ENCODE peak calls at places on chromosomes 2 and 18, in eight cellular contexts. S is stimulated activated CD4-positive, alpha-beta T cell treated with anti-CD3 and anti-CD28 coated beads, Interleukin-2, amount 100 ng/mL, for 48 hours; Y is occipital lobe; R is H54; P is A549; B is brain microvascular endothelial cell; K is dorsolateral prefrontal cortex; I is NCI-H2081 treated with DMSO at 0.1 percent for 48 hours. X is an unnamed sample.
A peak's percentile ranks its signal among the peaks of the same experiment; 100 is the strongest.

GRCh38 chr2:133886735-133887675 is 318.7 kb upstream of the NCKAP5 start:
- DNase-seq in R (peak; percentile 48), B (peak; percentile 72), K (peak; percentile 76), S (peak; percentile 41), I (peak; percentile 31), Y (peak; percentile 72), P (peak; percentile 70), X (no peak)

GRCh38 chr2:227188292-227188691 is 23.9 kb downstream of the COL4A3 start:
- DNase-seq in R (no peak), Y (no peak), B (peak; percentile 70), K (no peak), P (peak; percentile 30), I (no peak), S (no peak), X (no peak)

GRCh38 chr2:52976132-52976949 is 791.3 kb upstream of the CHAC2 start:
- DNase-seq in Y (no peak), P (peak; percentile 44), R (no peak), S (no peak), K (no peak), B (peak; percentile 33), I (no peak), X (no peak)

GRCh38 chr2:231926761-231927565 is 767 bp upstream of the NPPC start:
- DNase-seq in R (no peak), I (no peak), S (no peak), B (no peak), Y (no peak), P (no peak), K (peak; percentile 49), X (no peak)

GRCh38 chr18:54822872-54823845 is 5.1 kb upstream of the RAB27B start:
- DNase-seq in S (no peak), B (peak; percentile 90), R (peak; percentile 9), Y (no peak), K (no peak), P (peak; percentile 96), I (no peak), X (no peak)

GRCh38 chr2:65382776-65383357 is 49.5 kb downstream of the SPRED2 start:
- DNase-seq in S (peak; percentile 83), P (peak; percentile 74), I (no peak), B (peak; percentile 97), R (peak; percentile 57), Y (peak; percentile 62), K (peak; percentile 57), X (peak; percentile 76)

GRCh38 chr18:79169958-79170555 is 100.9 kb downstream of the ATP9B start:
- DNase-seq in S (no peak), I (no peak), B (no peak), P (no peak), R (no peak), K (no peak), Y (no peak), X (no peak)

GRCh38 chr2:174553811-174554493 is 43.7 kb downstream of the WIPF1 start:
- DNase-seq in I (no peak), K (no peak), Y (no peak), P (no peak), R (no peak), S (no peak), B (no peak), X (no peak)

GRCh38 chr2:15591692-15592463 is at the start of gene DDX1:
- DNase-seq in B (peak; percentile 67), R (peak; percentile 65), S (peak; percentile 80), Y (peak; percentile 84), I (peak; percentile 38), P (peak; percentile 92), K (peak; percentile 79), X (peak; percentile 73)

GRCh38 chr18:63947051-63947790 is 1.9 kb upstream of the HMSD start:
- DNase-seq in R (no peak), Y (no peak), K (no peak), I (no peak), B (no peak), S (no peak), P (no peak), X (no peak)

GRCh38 chr2:233387667-233388528 is 33.6 kb downstream of the DGKD start:
- DNase-seq in K (peak; percentile 85), B (peak; percentile 97), Y (peak; percentile 69), S (no peak), P (peak; percentile 88), R (no peak), I (no peak), X (no peak)

GRCh38 chr18:23529597-23529996 is 26.3 kb downstream of the RMC1 start:
- DNase-seq in I (no peak), S (no peak), R (peak; percentile 20), P (peak; percentile 64), B (peak; percentile 49), Y (no peak), K (no peak), X (no peak)

GRCh38 chr2:8633735-8634313 is 48.0 kb upstream of the ID2 start:
- DNase-seq in K (no peak), P (peak; percentile 97), Y (no peak), I (no peak), B (peak; percentile 85), S (no peak), R (peak; percentile 79), X (no peak)

GRCh38 chr18:7808054-7808453 is 240.9 kb downstream of the PTPRM start:
- DNase-seq in I (no peak), R (no peak), S (no peak), K (no peak), B (no peak), Y (no peak), P (no peak), X (no peak)

GRCh38 chr18:43819873-43820272 is 542.6 kb upstream of the SYT4 start:
- DNase-seq in I (no peak), B (no peak), S (no peak), P (no peak), K (no peak), R (no peak), Y (no peak), X (no peak)

GRCh38 chr2:3605013-3605961 is 10.4 kb downstream of the COLEC11 start:
- DNase-seq in R (no peak), K (peak; percentile 63), P (peak; percentile 99), S (peak; percentile 19), I (no peak), Y (no peak), B (no peak), X (no peak)

GRCh38 chr2:46297546-46298271 is 502 bp downstream of the EPAS1 start:
- DNase-seq in Y (no peak), I (no peak), B (no peak), K (no peak), P (peak; percentile 74), S (peak; percentile 32), R (peak; percentile 44), X (peak; percentile 61)

GRCh38 chr2:230220347-230220969 is 674 bp upstream of the SP110 start:
- DNase-seq in K (no peak), B (no peak), S (no peak), I (no peak), Y (no peak), P (no peak), R (no peak), X (no peak)